ENCODE peak calls at places on chromosomes 12 and 14, in six cellular contexts. Y is brain microvascular endothelial cell, Q is fibroblast of the aortic adventitia, X is cardiac fibroblast, W is AG04450, R is IMR-90. P is an unnamed sample.

GRCh38 chr12:95674631-95675030 is 115.9 kb downstream of the NTN4 start:
- DNase-seq in Y (peak), Q (peak), X (peak), W (no peak), R (no peak), P (no peak)

GRCh38 chr12:15928870-15929571 is 17.9 kb downstream of the DERA start:
- DNase-seq in Y (no peak), Q (no peak), X (no peak), W (no peak), R (no peak), P (no peak)

GRCh38 chr12:68259318-68259940 is 6.0 kb upstream of the IL22 start:
- DNase-seq in Y (peak), Q (peak), X (peak), W (no peak), R (peak), P (no peak)

GRCh38 chr14:75976838-75977237 is 5.0 kb downstream of the TGFB3 start:
- DNase-seq in Y (no peak), Q (no peak), X (no peak), W (no peak), R (no peak), P (no peak)

GRCh38 chr14:104820669-104821228 is 19.8 kb downstream of the ZBTB42 start:
- DNase-seq in Y (peak), Q (peak), X (peak), W (peak), R (peak), P (no peak)

GRCh38 chr14:56555921-56556570 is 23.6 kb upstream of the TMEM260 start:
- DNase-seq in Y (no peak), Q (peak), X (peak), W (no peak), R (peak), P (no peak)

GRCh38 chr12:2536724-2537123 is 258.0 kb upstream of the FKBP4 start:
- DNase-seq in Y (no peak), Q (no peak), X (no peak), W (no peak), R (no peak), P (no peak)

GRCh38 chr12:9820281-9820930 is 6.9 kb upstream of the KLRF1 start:
- DNase-seq in Y (no peak), Q (no peak), X (no peak), W (no peak), R (no peak), P (no peak)

GRCh38 chr14:90842726-90843125 is 26.5 kb upstream of the TTC7B start:
- DNase-seq in Y (no peak), Q (no peak), X (peak), W (no peak), R (no peak), P (no peak)

GRCh38 chr12:125198647-125199046 is 133.4 kb downstream of the AACS start:
- DNase-seq in Y (no peak), Q (no peak), X (no peak), W (no peak), R (no peak), P (no peak)

GRCh38 chr12:74537126-74537706 is 419 bp upstream of the ATXN7L3B start:
- DNase-seq in Y (peak), Q (peak), X (peak), W (peak), R (peak), P (no peak)

GRCh38 chr12:61993734-61994345 is 266.4 kb upstream of the USP15 start:
- DNase-seq in Y (peak), Q (no peak), X (no peak), W (no peak), R (peak), P (no peak)

GRCh38 chr12:125377093-125377492 is 311.9 kb downstream of the AACS start:
- DNase-seq in Y (no peak), Q (no peak), X (no peak), W (no peak), R (no peak), P (no peak)

GRCh38 chr14:101876539-101876938 is 87.8 kb upstream of the DYNC1H1 start:
- DNase-seq in Y (no peak), Q (peak), X (peak), W (no peak), R (peak), P (peak)

GRCh38 chr14:106268013-106268727 is 741.8 kb downstream of the TMEM121 start:
- DNase-seq in Y (no peak), Q (no peak), X (no peak), W (no peak), R (no peak), P (peak)

GRCh38 chr14:91482278-91483023 is 27.7 kb downstream of the PPP4R3A start:
- DNase-seq in Y (peak), Q (peak), X (peak), W (peak), R (peak), P (no peak)

GRCh38 chr14:65396082-65396910 is 16.2 kb upstream of the FUT8 start:
- DNase-seq in Y (no peak), Q (no peak), X (no peak), W (no peak), R (no peak), P (no peak)

GRCh38 chr14:100955201-100955600 is 51.7 kb upstream of the RTL1 start:
- DNase-seq in Y (peak), Q (peak), X (peak), W (peak), R (peak), P (no peak)

GRCh38 chr14:25231006-25231405 is 181.1 kb upstream of the STXBP6 start:
- DNase-seq in Y (no peak), Q (peak), X (no peak), W (no peak), R (no peak), P (no peak)

GRCh38 chr14:99035712-99036593 is 236.0 kb downstream of the BCL11B start:
- DNase-seq in Y (peak), Q (peak), X (peak), W (peak), R (peak), P (no peak)

GRCh38 chr14:67517083-67517482 is 16.0 kb upstream of the PLEKHH1 start:
- DNase-seq in Y (no peak), Q (peak), X (peak), W (no peak), R (no peak), P (no peak)

GRCh38 chr12:121916719-121917118 is 1.7 kb upstream of the CFAP251 start:
- DNase-seq in Y (no peak), Q (peak), X (peak), W (no peak), R (peak), P (no peak)

GRCh38 chr12:116492703-116493324 is 66.4 kb upstream of the MAP1LC3B2 start:
- DNase-seq in Y (peak), Q (peak), X (peak), W (no peak), R (peak), P (no peak)

GRCh38 chr14:77206877-77207389 is 25.3 kb downstream of the TMEM63C start:
- DNase-seq in Y (no peak), Q (no peak), X (no peak), W (no peak), R (no peak), P (no peak)

GRCh38 chr12:56839489-56840442 is 76.6 kb downstream of the HSD17B6 start:
- DNase-seq in Y (no peak), Q (peak), X (peak), W (no peak), R (peak), P (peak)

GRCh38 chr12:106226884-106227640 is 20.8 kb downstream of the CKAP4 start:
- DNase-seq in Y (peak), Q (peak), X (peak), W (no peak), R (peak), P (no peak)

GRCh38 chr12:116186482-116187157 is 90.9 kb downstream of the MED13L start:
- DNase-seq in Y (no peak), Q (no peak), X (no peak), W (no peak), R (no peak), P (no peak)

GRCh38 chr14:95024380-95024779 is 132.9 kb downstream of the DICER1 start:
- DNase-seq in Y (no peak), Q (no peak), X (no peak), W (no peak), R (no peak), P (no peak)

GRCh38 chr12:53955036-53955775 is 503 bp downstream of the HOXC12 start:
- DNase-seq in Y (no peak), Q (no peak), X (no peak), W (no peak), R (no peak), P (no peak)
- H3K4me3 ChIP-seq in Y (no peak), Q (no peak), X (no peak), W (no peak), R (no peak), P (no peak)

DNA sequence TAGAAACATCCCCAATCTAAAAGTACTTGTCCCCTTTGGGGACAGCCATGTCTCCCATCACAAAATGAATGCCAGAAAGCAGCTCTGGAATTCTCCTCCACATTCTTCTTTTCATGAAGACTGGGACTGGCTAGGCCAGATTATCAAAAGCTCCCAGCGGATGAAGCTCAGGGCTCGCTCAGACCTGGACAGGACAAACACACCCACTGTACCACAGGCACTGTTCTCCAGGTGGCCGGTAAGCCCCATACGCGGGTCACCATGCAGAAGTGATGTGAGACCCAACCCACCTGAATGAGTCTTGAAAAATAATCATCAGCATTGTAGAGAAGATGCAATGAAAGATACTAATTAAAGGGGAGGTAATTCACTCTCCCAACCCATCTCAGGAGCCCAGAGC is 85.1 kb downstream of the GCH1 start:
- DNase-seq in Y (no peak), Q (no peak), X (no peak), W (no peak), R (no peak), P (no peak)
- H3K4me3 ChIP-seq in Y (no peak), Q (no peak), X (no peak), W (no peak), R (no peak), P (no peak)

GRCh38 chr14:59213368-59214315 is 25.2 kb downstream of the DAAM1 start:
- DNase-seq in Y (peak), Q (no peak), X (no peak), W (peak), R (peak), P (no peak)
- H3K4me3 ChIP-seq in Y (no peak), Q (no peak), X (no peak), W (no peak), R (no peak), P (no peak)

GRCh38 chr12:52284562-52285171 is 6.7 kb downstream of the KRT81 start:
- DNase-seq in Y (no peak), Q (no peak), X (no peak), W (no peak), R (no peak), P (no peak)

GRCh38 chr12:52280319-52280795 is 5.9 kb downstream of the KRT86 start:
- DNase-seq in Y (peak), Q (peak), X (peak), W (peak), R (peak), P (no peak)

GRCh38 chr12:52280796-52281560 is 6.5 kb downstream of the KRT86 start:
- DNase-seq in Y (peak), Q (peak), X (peak), W (peak), R (peak), P (no peak)

GRCh38 chr12:52285851-52286530 is 5.3 kb downstream of the KRT81 start:
- DNase-seq in Y (no peak), Q (no peak), X (no peak), W (no peak), R (no peak), P (no peak)

GRCh38 chr12:52285172-52285745 is 6.1 kb downstream of the KRT81 start:
- DNase-seq in Y (no peak), Q (peak), X (no peak), W (no peak), R (peak), P (no peak)
- H3K4me3 ChIP-seq in Y (no peak), Q (no peak), X (no peak), W (no peak), R (no peak), P (no peak)

GRCh38 chr12:110531741-110532333 is 29.7 kb downstream of the RAD9B start:
- DNase-seq in Y (no peak), Q (peak), X (peak), W (no peak), R (peak), P (peak)
- H3K4me3 ChIP-seq in Y (no peak), Q (no peak), X (no peak), W (no peak), R (no peak), P (no peak)

P was measured in GM06990.